ENCODE peak calls at places on chromosomes 2 and 18, in ten cellular contexts. W is fibroblast of pulmonary artery; Z is brain microvascular endothelial cell; Y is testis; M is AG04450; J is psoas muscle; Q is AG10803; F is astrocyte; K is effector memory CD4-positive, alpha-beta T cell; D is neural progenitor cell. B is an unnamed sample.

GRCh38 chr2:76491503-76491902 is 780.8 kb upstream of the GCFC2 start:
- DNase-seq in D (no peak), Y (no peak), K (no peak), M (no peak), Z (no peak), Q (no peak), W (no peak), J (no peak), F (no peak), B (no peak)

GRCh38 chr2:192194866-192195547 is at the start of gene TMEFF2:
- DNase-seq in J (peak; percentile 62), Q (peak; percentile 41), W (peak; percentile 69), K (no peak), Z (peak; percentile 74), M (peak; percentile 66), D (peak; percentile 96), Y (peak; percentile 93), F (peak; percentile 73), B (peak; percentile 44)

GRCh38 chr2:52676056-52676455 is 1091.5 kb upstream of the CHAC2 start:
- DNase-seq in Y (no peak), Z (peak; percentile 3), J (no peak), M (no peak), Q (no peak), K (no peak), D (no peak), W (peak; percentile 23), F (peak; percentile 49), B (no peak)

GRCh38 chr18:39871976-39872375 is 2083.1 kb upstream of the PIK3C3 start:
- DNase-seq in K (no peak), Q (no peak), Y (no peak), D (no peak), M (no peak), Z (no peak), F (no peak), J (no peak), W (peak; percentile 7), B (no peak)

GRCh38 chr2:178285287-178285615 is 90.9 kb downstream of the OSBPL6 start:
- DNase-seq in Q (no peak), D (no peak), Y (no peak), F (no peak), Z (no peak), W (no peak), J (no peak), K (no peak), M (no peak), B (no peak)

GRCh38 chr2:197919487-197919886 is 115.1 kb downstream of the PLCL1 start:
- DNase-seq in K (no peak), M (no peak), Z (no peak), D (no peak), J (no peak), F (no peak), Y (no peak), Q (no peak), W (peak; percentile 68), B (no peak)

GRCh38 chr2:69789129-69789528 is 40.3 kb upstream of the GMCL1 start:
- DNase-seq in Q (peak; percentile 98), D (no peak), Z (peak; percentile 98), K (no peak), F (peak; percentile 97), J (no peak), M (peak; percentile 62), Y (no peak), W (peak; percentile 83), B (peak; percentile 83)

GRCh38 chr2:62675062-62675461 is 30.5 kb upstream of the EHBP1 start:
- DNase-seq in Z (no peak), W (no peak), K (no peak), Q (no peak), D (no peak), F (no peak), J (no peak), M (no peak), Y (no peak), B (no peak)

GRCh38 chr2:7449287-7449686 is 532.1 kb downstream of the RNF144A start:
- DNase-seq in J (no peak), Y (no peak), M (no peak), Z (no peak), D (no peak), Q (no peak), K (no peak), W (no peak), F (no peak), B (no peak)

GRCh38 chr2:4556136-4556535 is 852.8 kb downstream of the DCDC2C start:
- DNase-seq in D (no peak), F (no peak), Y (no peak), Q (no peak), M (no peak), Z (peak; percentile 13), J (peak; percentile 12), W (no peak), K (no peak), B (no peak)

GRCh38 chr2:109135572-109136185 is 6.7 kb downstream of the SH3RF3 start:
- DNase-seq in Z (no peak), D (peak; percentile 90), Y (no peak), K (no peak), W (peak; percentile 68), J (no peak), F (peak; percentile 20), M (no peak), Q (no peak), B (no peak)

GRCh38 chr18:32349728-32350395 is 120.8 kb downstream of the GAREM1 start:
- DNase-seq in Y (peak; percentile 83), K (no peak), W (peak; percentile 99), M (peak; percentile 87), J (peak; percentile 45), F (peak; percentile 97), Q (peak; percentile 91), D (peak; percentile 8), Z (peak; percentile 96), B (no peak)

GRCh38 chr18:74196220-74197119 is 48.1 kb downstream of the TIMM21 start:
- DNase-seq in F (peak; percentile 36), Y (peak; percentile 63), D (peak; percentile 67), Z (peak; percentile 51), J (no peak), M (peak; percentile 15), W (peak; percentile 81), K (peak; percentile 10), Q (peak; percentile 46), B (peak; percentile 64)

GRCh38 chr2:20728114-20728758 is 61.3 kb downstream of the GDF7 start:
- DNase-seq in Z (peak; percentile 45), K (no peak), W (peak; percentile 39), M (no peak), Y (no peak), D (peak; percentile 5), Q (peak; percentile 21), F (peak; percentile 68), J (no peak), B (no peak)

GRCh38 chr18:55582325-55582724 is 5.7 kb downstream of the TCF4 start:
- DNase-seq in K (no peak), Y (no peak), M (no peak), Q (no peak), D (peak; percentile 74), F (peak; percentile 47), W (no peak), J (no peak), Z (no peak), B (no peak)

GRCh38 chr2:176582990-176583481 is 313.8 kb downstream of the MTX2 start:
- DNase-seq in M (peak; percentile 74), Q (peak; percentile 91), K (no peak), J (no peak), F (peak; percentile 98), Z (peak; percentile 98), W (peak; percentile 91), Y (no peak), D (no peak), B (no peak)

GRCh38 chr2:79630972-79631551 is 118.2 kb downstream of the CTNNA2 start:
- DNase-seq in D (no peak), Y (no peak), Z (no peak), W (no peak), F (no peak), M (no peak), Q (no peak), K (no peak), J (no peak), B (no peak)

DNA sequence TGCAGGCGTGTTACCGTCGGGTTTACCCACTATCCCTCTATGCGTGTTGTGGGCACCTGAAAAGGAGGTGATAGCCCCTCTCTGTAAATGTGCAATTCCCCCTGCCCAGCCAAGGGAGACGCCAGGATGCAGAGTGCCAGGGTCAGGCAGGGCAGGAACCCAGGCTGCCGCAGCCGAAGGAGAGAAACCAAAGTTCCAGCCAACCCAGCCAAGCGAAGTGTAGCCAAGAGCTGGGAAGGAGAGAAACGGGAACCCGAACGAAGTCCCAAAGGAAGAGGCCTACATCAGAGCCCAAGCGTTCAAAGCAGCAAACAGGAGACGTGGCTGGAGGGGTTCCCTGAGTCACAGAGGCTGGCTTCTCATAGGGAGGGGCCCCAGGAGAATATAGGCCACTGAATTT is 24.2 kb upstream of the SPR start:
- DNase-seq in Q (no peak), F (no peak), Z (no peak), K (no peak), J (no peak), D (peak; percentile 16), Y (peak; percentile 15), M (no peak), W (no peak), B (no peak)
- H3K4me3 ChIP-seq in Q (no peak overlapping the region), F (no peak overlapping the region), Z (no peak overlapping the region), K (no peak overlapping the region), J (peak overlapping the region; percentile 47), D (peak overlapping the region; percentile 46), Y (peak overlapping the region; percentile 34), M (no peak overlapping the region), W (no peak overlapping the region), B (no peak overlapping the region)

GRCh38 chr2:144513388-144514100 is 6.4 kb downstream of the ZEB2 start:
- DNase-seq in M (no peak), D (peak; percentile 53), Z (peak; percentile 92), F (peak; percentile 88), Y (peak; percentile 90), W (peak; percentile 80), Q (peak; percentile 80), J (peak; percentile 18), K (no peak), B (no peak)
- H3K4me3 ChIP-seq in M (peak overlapping the region; percentile 52), D (peak overlapping the region; percentile 75), Z (peak overlapping the region; percentile 49), F (peak overlapping the region; percentile 43), Y (peak overlapping the region; percentile 26), W (peak overlapping the region; percentile 86), Q (peak overlapping the region; percentile 85), J (peak overlapping the region; percentile 89), K (no peak overlapping the region), B (no peak overlapping the region)

DNA sequence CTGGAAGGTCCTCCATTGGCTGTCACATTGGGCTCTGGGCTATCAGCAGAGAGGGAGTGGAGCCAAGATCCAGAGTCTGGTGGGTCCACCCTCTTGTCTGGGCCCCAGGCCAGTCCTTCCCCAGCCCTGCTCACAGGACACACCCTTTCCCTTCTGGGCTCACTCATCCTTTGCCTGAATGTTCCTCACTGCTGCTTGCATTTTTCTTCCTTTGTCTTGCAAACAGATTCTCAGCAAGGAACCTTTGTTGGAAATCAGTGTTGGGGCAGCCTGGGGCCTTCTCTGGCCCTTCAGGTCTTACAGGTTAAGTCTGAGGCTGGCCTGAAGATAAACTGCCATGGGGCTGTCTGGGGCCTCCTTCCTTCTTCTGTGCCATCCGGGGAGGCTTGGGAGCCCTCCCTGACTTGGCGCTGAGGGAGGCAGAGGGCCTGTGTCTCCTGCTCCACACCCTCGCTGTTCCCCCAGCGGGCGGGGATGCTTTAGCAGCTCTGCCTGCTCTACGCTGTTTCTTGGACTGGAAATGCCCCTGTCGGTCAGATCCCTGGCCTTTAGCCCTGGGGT is 11.5 kb upstream of the CELF4 start:
- DNase-seq in K (no peak), J (no peak), F (no peak), M (no peak), Y (peak; percentile 61), Q (no peak), Z (no peak), W (peak; percentile 64), D (peak; percentile 65), B (no peak)
- H3K4me3 ChIP-seq in K (no peak overlapping the region), J (no peak overlapping the region), F (no peak overlapping the region), M (no peak overlapping the region), Y (no peak overlapping the region), Q (no peak overlapping the region), Z (no peak overlapping the region), W (no peak overlapping the region), D (no peak overlapping the region), B (no peak overlapping the region)

GRCh38 chr2:206858972-206859739 is 80.2 kb upstream of the CPO start:
- DNase-seq in K (no peak), M (no peak), Z (no peak), W (no peak), F (no peak), D (no peak), Q (no peak), J (no peak), Y (no peak), B (no peak)
- H3K4me3 ChIP-seq in K (no peak overlapping the region), M (no peak overlapping the region), Z (no peak overlapping the region), W (no peak overlapping the region), F (no peak overlapping the region), D (no peak overlapping the region), Q (no peak overlapping the region), J (no peak overlapping the region), Y (no peak overlapping the region), B (no peak overlapping the region)

B was measured in GM12865.